ENCODE peak calls at places on chromosomes 12 and 14, in four cellular contexts. One of them, this sample, is unnamed.

GRCh38 chr14:77458249-77458950 is 507 bp downstream of the AHSA1 start:
- DNase-seq in H9: peak; percentile 45
- DNase-seq in mesendoderm: peak; percentile 85
- DNase-seq in H1: no peak
- DNase-seq in this sample: peak; percentile 18

GRCh38 chr12:92553389-92553788 is 149.4 kb upstream of the PLEKHG7 start:
- DNase-seq in H9: no peak
- DNase-seq in mesendoderm: no peak
- DNase-seq in H1: no peak
- DNase-seq in this sample: no peak

GRCh38 chr12:58148405-58148804 is 207.0 kb downstream of the ATP23 start:
- DNase-seq in H9: no peak
- DNase-seq in mesendoderm: peak; percentile 85
- DNase-seq in H1: no peak
- DNase-seq in this sample: peak; percentile 49

GRCh38 chr14:49692191-49692757 is 646 bp upstream of the KLHDC1 start:
- DNase-seq in H9: no peak
- DNase-seq in mesendoderm: no peak
- DNase-seq in H1: no peak
- DNase-seq in this sample: peak; percentile 8

GRCh38 chr14:63045612-63046320 is 508 bp upstream of the KCNH5 start:
- DNase-seq in H9: peak; percentile 92
- DNase-seq in mesendoderm: peak; percentile 89
- DNase-seq in H1: peak; percentile 84
- DNase-seq in this sample: peak; percentile 40

GRCh38 chr14:52802597-52802996 is 11.2 kb upstream of the GNPNAT1 start:
- DNase-seq in H9: no peak
- DNase-seq in mesendoderm: no peak
- DNase-seq in H1: no peak
- DNase-seq in this sample: peak; percentile 92

GRCh38 chr12:103771466-103771865 is 69.6 kb downstream of the NT5DC3 start:
- DNase-seq in H9: peak; percentile 81
- DNase-seq in mesendoderm: peak; percentile 84
- DNase-seq in H1: peak; percentile 76
- DNase-seq in this sample: peak; percentile 44

GRCh38 chr14:58107947-58108552 is 44.0 kb downstream of the ARMH4 start:
- DNase-seq in H9: no peak
- DNase-seq in mesendoderm: peak; percentile 56
- DNase-seq in H1: no peak
- DNase-seq in this sample: peak; percentile 79

GRCh38 chr12:95951515-95951914 is 8.4 kb downstream of the AMDHD1 start:
- DNase-seq in H9: no peak
- DNase-seq in mesendoderm: no peak
- DNase-seq in H1: no peak
- DNase-seq in this sample: no peak

GRCh38 chr12:95412826-95413311 is 61.1 kb upstream of the METAP2 start:
- DNase-seq in H9: no peak
- DNase-seq in mesendoderm: no peak
- DNase-seq in H1: no peak
- DNase-seq in this sample: peak; percentile 98

GRCh38 chr12:54033980-54034783 is 1.3 kb downstream of the HOXC5 start:
- DNase-seq in H9: no peak
- DNase-seq in mesendoderm: no peak
- DNase-seq in H1: no peak
- DNase-seq in this sample: no peak

GRCh38 chr14:54674342-54674741 is 107.4 kb downstream of the SAMD4A start:
- DNase-seq in H9: no peak
- DNase-seq in mesendoderm: no peak
- DNase-seq in H1: no peak
- DNase-seq in this sample: no peak

GRCh38 chr12:30756074-30756473 is 1.3 kb upstream of the CAPRIN2 start:
- DNase-seq in H9: no peak
- DNase-seq in mesendoderm: no peak
- DNase-seq in H1: no peak
- DNase-seq in this sample: no peak

GRCh38 chr14:99579903-99580570 is 24.0 kb downstream of the CCDC85C start:
- DNase-seq in H9: peak; percentile 78
- DNase-seq in mesendoderm: peak; percentile 92
- DNase-seq in H1: no peak
- DNase-seq in this sample: peak; percentile 77

GRCh38 chr14:70140614-70141013 is 48.1 kb downstream of the SLC8A3 start:
- DNase-seq in H9: no peak
- DNase-seq in mesendoderm: no peak
- DNase-seq in H1: no peak
- DNase-seq in this sample: no peak

GRCh38 chr12:116631619-116632018 is 72.4 kb downstream of the MAP1LC3B2 start:
- DNase-seq in H9: no peak
- DNase-seq in mesendoderm: peak; percentile 37
- DNase-seq in H1: no peak
- DNase-seq in this sample: no peak

GRCh38 chr14:58656671-58657411 is 19.1 kb downstream of the DACT1 start:
- DNase-seq in H9: no peak
- DNase-seq in mesendoderm: no peak
- DNase-seq in H1: no peak
- DNase-seq in this sample: no peak

GRCh38 chr12:49984960-49985359 is 12.2 kb downstream of the AQP6 start:
- DNase-seq in H9: no peak
- DNase-seq in mesendoderm: no peak
- DNase-seq in H1: no peak
- DNase-seq in this sample: no peak

GRCh38 chr12:71397433-71397954 is 42.1 kb upstream of the LGR5 start:
- DNase-seq in H9: no peak
- DNase-seq in mesendoderm: peak; percentile 5
- DNase-seq in H1: no peak
- DNase-seq in this sample: no peak

GRCh38 chr12:131618303-131618658 is 92.6 kb upstream of the SFSWAP start:
- DNase-seq in H9: peak; percentile 71
- DNase-seq in mesendoderm: peak; percentile 57
- DNase-seq in H1: peak; percentile 77
- DNase-seq in this sample: no peak

GRCh38 chr14:54574528-54574927 is 7.6 kb downstream of the SAMD4A start:
- DNase-seq in H9: no peak
- DNase-seq in mesendoderm: no peak
- DNase-seq in H1: no peak
- DNase-seq in this sample: no peak

GRCh38 chr14:22613091-22613695 is 15.1 kb downstream of the ABHD4 start:
- DNase-seq in H9: no peak
- DNase-seq in mesendoderm: no peak
- DNase-seq in H1: no peak
- DNase-seq in this sample: no peak

GRCh38 chr12:53575502-53576264 is 50.5 kb downstream of the ATF7 start:
- DNase-seq in H9: no peak
- DNase-seq in mesendoderm: no peak
- DNase-seq in H1: no peak
- DNase-seq in this sample: peak; percentile 83

GRCh38 chr12:65926119-65927004 is 102.1 kb downstream of the HMGA2 start:
- DNase-seq in H9: no peak
- DNase-seq in mesendoderm: peak; percentile 77
- DNase-seq in H1: no peak
- DNase-seq in this sample: no peak

GRCh38 chr12:80776706-80777105 is 60.0 kb downstream of the MYF5 start:
- DNase-seq in H9: no peak
- DNase-seq in mesendoderm: no peak
- DNase-seq in H1: no peak
- DNase-seq in this sample: no peak

GRCh38 chr12:65881348-65881961 is 57.2 kb downstream of the HMGA2 start:
- DNase-seq in H9: no peak
- DNase-seq in mesendoderm: peak; percentile 53
- DNase-seq in H1: no peak
- DNase-seq in this sample: peak; percentile 75

GRCh38 chr12:46556105-46556559 is 183.6 kb upstream of the SLC38A2 start:
- DNase-seq in H9: no peak
- DNase-seq in mesendoderm: no peak
- DNase-seq in H1: no peak
- DNase-seq in this sample: peak; percentile 99

GRCh38 chr14:104897286-104898194 is 27.1 kb upstream of the PLD4 start:
- DNase-seq in H9: peak; percentile 24
- DNase-seq in mesendoderm: no peak
- DNase-seq in H1: no peak
- DNase-seq in this sample: no peak

GRCh38 chr12:4118017-4118510 is 155.5 kb upstream of the CCND2 start:
- DNase-seq in H9: peak; percentile 23
- DNase-seq in mesendoderm: no peak
- DNase-seq in H1: peak; percentile 32
- DNase-seq in this sample: peak; percentile 64

GRCh38 chr12:23559268-23559753 is 390.2 kb downstream of the SOX5 start:
- DNase-seq in H9: no peak
- DNase-seq in mesendoderm: no peak
- DNase-seq in H1: no peak
- DNase-seq in this sample: no peak

GRCh38 chr12:24404086-24404815 is 454.8 kb upstream of the SOX5 start:
- DNase-seq in H9: no peak
- DNase-seq in mesendoderm: peak; percentile 30
- DNase-seq in H1: no peak
- DNase-seq in this sample: peak; percentile 87

GRCh38 chr12:130195369-130195768 is 33.1 kb downstream of the FZD10 start:
- DNase-seq in H9: no peak
- DNase-seq in mesendoderm: no peak
- DNase-seq in H1: no peak
- DNase-seq in this sample: no peak

GRCh38 chr14:97916669-97917068 is 1119.5 kb downstream of the VRK1 start:
- DNase-seq in H9: no peak
- DNase-seq in mesendoderm: no peak
- DNase-seq in H1: no peak
- DNase-seq in this sample: no peak

GRCh38 chr14:97920201-97920600 is 1123.0 kb downstream of the VRK1 start:
- DNase-seq in H9: no peak
- DNase-seq in mesendoderm: no peak
- DNase-seq in H1: no peak
- DNase-seq in this sample: no peak

GRCh38 chr14:97917169-97917568 is 1120.0 kb downstream of the VRK1 start:
- DNase-seq in H9: no peak
- DNase-seq in mesendoderm: no peak
- DNase-seq in H1: no peak
- DNase-seq in this sample: no peak

GRCh38 chr14:97916100-97916499 is 1118.9 kb downstream of the VRK1 start:
- DNase-seq in H9: no peak
- DNase-seq in mesendoderm: no peak
- DNase-seq in H1: no peak
- DNase-seq in this sample: no peak
- H4K5ac ChIP-seq in H9: no peak overlapping the region
- H4K5ac ChIP-seq in mesendoderm: no peak overlapping the region
- H4K5ac ChIP-seq in H1: no peak overlapping the region
- H4K5ac ChIP-seq in this sample: no peak overlapping the region

GRCh38 chr12:74071182-74071581 is 466.5 kb upstream of the ATXN7L3B start:
- DNase-seq in H9: no peak
- DNase-seq in mesendoderm: no peak
- DNase-seq in H1: no peak
- DNase-seq in this sample: no peak

GRCh38 chr12:74076918-74077317 is 460.7 kb upstream of the ATXN7L3B start:
- DNase-seq in H9: no peak
- DNase-seq in mesendoderm: no peak
- DNase-seq in H1: no peak
- DNase-seq in this sample: no peak
- H4K5ac ChIP-seq in H9: no peak overlapping the region
- H4K5ac ChIP-seq in mesendoderm: no peak overlapping the region
- H4K5ac ChIP-seq in H1: no peak overlapping the region
- H4K5ac ChIP-seq in this sample: no peak overlapping the region

GRCh38 chr14:68793734-68794129 is 865 bp upstream of the ZFP36L1 start:
- DNase-seq in H9: no peak
- DNase-seq in mesendoderm: no peak
- DNase-seq in H1: no peak
- DNase-seq in this sample: no peak

GRCh38 chr14:68791078-68791983 is 1.5 kb downstream of the ZFP36L1 start:
- DNase-seq in H9: no peak
- DNase-seq in mesendoderm: peak; percentile 55
- DNase-seq in H1: peak; percentile 49
- DNase-seq in this sample: no peak

GRCh38 chr14:68792830-68793733 is at the start of gene ZFP36L1:
- DNase-seq in H9: peak; percentile 95
- DNase-seq in mesendoderm: peak; percentile 99
- DNase-seq in H1: peak; percentile 90
- DNase-seq in this sample: peak; percentile 95

GRCh38 chr14:68790656-68791077 is 2.2 kb downstream of the ZFP36L1 start:
- DNase-seq in H9: no peak
- DNase-seq in mesendoderm: peak; percentile 22
- DNase-seq in H1: peak; percentile 39
- DNase-seq in this sample: no peak

GRCh38 chr14:68792022-68792829 is 641 bp downstream of the ZFP36L1 start:
- DNase-seq in H9: no peak
- DNase-seq in mesendoderm: peak; percentile 60
- DNase-seq in H1: no peak
- DNase-seq in this sample: no peak
- H4K5ac ChIP-seq in H9: no peak overlapping the region
- H4K5ac ChIP-seq in mesendoderm: no peak overlapping the region
- H4K5ac ChIP-seq in H1: peak overlapping the region; percentile 39
- H4K5ac ChIP-seq in this sample: peak overlapping the region; percentile 66

GRCh38 chr14:88993946-88994345 is 169.5 kb downstream of the TTC8 start:
- DNase-seq in H9: no peak
- DNase-seq in mesendoderm: no peak
- DNase-seq in H1: no peak
- DNase-seq in this sample: peak; percentile 76
- H4K5ac ChIP-seq in H9: no peak overlapping the region
- H4K5ac ChIP-seq in mesendoderm: no peak overlapping the region
- H4K5ac ChIP-seq in H1: no peak overlapping the region
- H4K5ac ChIP-seq in this sample: no peak overlapping the region

DNA sequence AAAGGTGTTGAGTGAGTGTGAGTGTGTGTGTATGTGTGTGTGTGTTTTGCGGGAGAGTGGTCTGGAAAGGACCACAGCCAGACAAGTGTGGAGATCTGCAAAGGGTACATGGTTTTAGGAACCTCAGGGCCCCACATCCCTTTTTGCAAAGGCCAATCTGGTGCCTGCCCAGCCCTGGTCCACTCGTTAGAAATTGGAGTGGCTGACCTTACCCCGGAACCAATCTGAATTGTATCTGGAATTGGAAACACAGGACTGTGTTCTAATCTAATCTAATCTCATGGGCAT is 11.3 kb upstream of the TBX3 start:
- DNase-seq in H9: no peak
- DNase-seq in mesendoderm: no peak
- DNase-seq in H1: no peak
- DNase-seq in this sample: no peak
- H4K5ac ChIP-seq in H9: no peak overlapping the region
- H4K5ac ChIP-seq in mesendoderm: no peak overlapping the region
- H4K5ac ChIP-seq in H1: no peak overlapping the region
- H4K5ac ChIP-seq in this sample: no peak overlapping the region

GRCh38 chr14:92505826-92506225 is 7.8 kb upstream of the RIN3 start:
- DNase-seq in H9: no peak
- DNase-seq in mesendoderm: no peak
- DNase-seq in H1: no peak
- DNase-seq in this sample: no peak

GRCh38 chr14:92506230-92506629 is 7.4 kb upstream of the RIN3 start:
- DNase-seq in H9: no peak
- DNase-seq in mesendoderm: no peak
- DNase-seq in H1: no peak
- DNase-seq in this sample: no peak

GRCh38 chr14:92510972-92511371 is 2.6 kb upstream of the RIN3 start:
- DNase-seq in H9: peak; percentile 72
- DNase-seq in mesendoderm: peak; percentile 82
- DNase-seq in H1: no peak
- DNase-seq in this sample: no peak

GRCh38 chr14:92503756-92504491 is 9.7 kb upstream of the RIN3 start:
- DNase-seq in H9: no peak
- DNase-seq in mesendoderm: peak; percentile 74
- DNase-seq in H1: no peak
- DNase-seq in this sample: peak; percentile 70

GRCh38 chr14:92507174-92507768 is 6.3 kb upstream of the RIN3 start:
- DNase-seq in H9: no peak
- DNase-seq in mesendoderm: no peak
- DNase-seq in H1: no peak
- DNase-seq in this sample: no peak
- H4K5ac ChIP-seq in H9: no peak overlapping the region
- H4K5ac ChIP-seq in mesendoderm: no peak overlapping the region
- H4K5ac ChIP-seq in H1: no peak overlapping the region
- H4K5ac ChIP-seq in this sample: no peak overlapping the region

This sample was measured in IMR-90.